ENCODE peak calls at places on chromosomes 4 and X, in ten cellular contexts. R is heart right ventricle, W is kidney, U is uterus, X is upper lobe of right lung, C is lung, N is ovary, M is lower lobe of right lung, J is ascending aorta, A is spleen. E is an unnamed sample.

GRCh38 chr4:42397635-42398447 is 553 bp downstream of the SHISA3 start:
- DNase-seq in R (peak; percentile 38), N (no peak), J (no peak), A (peak; percentile 77), U (no peak), C (no peak), W (peak; percentile 87), X (no peak), M (no peak), E (peak; percentile 61)

GRCh38 chr4:10083861-10084641 is 32.5 kb downstream of the WDR1 start:
- DNase-seq in R (no peak), C (no peak), X (peak; percentile 62), U (peak; percentile 19), A (peak; percentile 72), W (peak; percentile 66), M (peak; percentile 44), J (no peak), N (no peak), E (peak; percentile 87)

GRCh38 chr4:7398104-7398423 is 36.7 kb downstream of the PSAPL1 start:
- DNase-seq in R (peak; percentile 52), X (peak; percentile 89), A (peak; percentile 37), W (no peak), N (peak; percentile 26), J (no peak), U (no peak), C (peak; percentile 83), M (peak; percentile 89), E (no peak)

GRCh38 chr4:55032179-55032578 is 93.2 kb downstream of the KDR start:
- DNase-seq in C (no peak), R (no peak), J (no peak), W (no peak), A (no peak), N (no peak), X (no peak), U (no peak), M (no peak), E (no peak)

GRCh38 chr4:109998867-109999303 is 86.2 kb downstream of the EGF start:
- DNase-seq in X (no peak), J (no peak), A (no peak), N (no peak), U (no peak), W (no peak), C (no peak), M (no peak), R (no peak), E (no peak)

GRCh38 chr4:112086036-112086434 is 59.2 kb upstream of the FAM241A start:
- DNase-seq in W (no peak), R (no peak), U (no peak), X (no peak), N (no peak), A (no peak), J (no peak), C (no peak), M (no peak), E (no peak)

GRCh38 chrX:152428596-152428995 is 22.5 kb downstream of the GABRA3 start:
- DNase-seq in M (no peak), J (no peak), X (no peak), C (no peak), R (no peak), W (no peak), N (no peak), U (no peak), A (no peak), E (no peak)

GRCh38 chr4:168636040-168636439 is 139.2 kb downstream of the PALLD start:
- DNase-seq in R (no peak), M (no peak), W (no peak), A (no peak), N (no peak), U (no peak), C (no peak), X (no peak), J (no peak), E (no peak)

GRCh38 chr4:54065282-54066087 is 1.1 kb upstream of the CHIC2 start:
- DNase-seq in U (no peak), R (no peak), C (no peak), W (no peak), N (no peak), J (no peak), X (no peak), A (no peak), M (no peak), E (no peak)

GRCh38 chr4:142474398-142475087 is 371.6 kb downstream of the INPP4B start:
- DNase-seq in U (no peak), W (no peak), X (no peak), M (no peak), A (no peak), R (no peak), C (no peak), N (no peak), J (no peak), E (no peak)

GRCh38 chr4:102324725-102325124 is 20.6 kb downstream of the SLC39A8 start:
- DNase-seq in J (no peak), M (no peak), W (no peak), N (no peak), U (no peak), A (no peak), C (no peak), R (no peak), X (no peak), E (no peak)

GRCh38 chr4:179803857-179804256 is 2361.6 kb upstream of the AGA start:
- DNase-seq in W (no peak), R (no peak), J (no peak), M (no peak), C (no peak), U (no peak), X (no peak), A (no peak), N (no peak), E (no peak)

GRCh38 chr4:91590242-91590641 is 713.5 kb upstream of the GRID2 start:
- DNase-seq in R (no peak), C (no peak), M (no peak), U (no peak), N (no peak), J (no peak), W (no peak), X (no peak), A (no peak), E (no peak)

DNA sequence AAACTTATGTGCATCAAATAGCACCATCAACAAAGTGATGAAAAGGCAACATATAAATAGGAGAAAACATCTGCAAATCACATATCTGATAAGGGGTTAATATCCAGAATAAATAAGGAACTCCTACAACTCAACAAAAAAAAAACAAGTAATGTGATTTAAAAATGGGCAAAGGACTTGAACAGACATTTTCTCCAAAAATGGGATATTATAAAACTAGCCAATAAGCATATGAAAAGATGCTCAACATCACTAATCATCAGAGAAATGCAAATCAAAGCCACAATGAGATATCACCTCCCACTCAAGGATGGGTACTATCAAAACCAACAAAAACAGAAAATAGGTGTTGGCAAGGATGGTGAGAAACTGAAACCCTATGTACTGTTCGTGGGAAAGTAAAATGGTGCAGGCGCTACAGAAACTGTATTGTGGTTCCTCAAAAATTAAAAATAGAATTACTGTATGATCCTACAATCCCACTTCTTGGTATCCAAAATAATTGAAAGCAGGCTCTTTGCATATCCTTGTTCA is 2.4 kb downstream of the DNAJB14 start:
- DNase-seq in C (no peak), X (no peak), J (no peak), A (no peak), M (no peak), U (no peak), R (no peak), W (no peak), N (no peak), E (no peak)
- H3K4me1 ChIP-seq in C (peaks cover 3% of the 10 kb centered on the region), X (peaks cover 43% of the 10 kb centered on the region), J (no peaks in the 10 kb centered on the region), A (peaks cover 50% of the 10 kb centered on the region), M (peaks cover 62% of the 10 kb centered on the region), U (no peaks in the 10 kb centered on the region), R (no peaks in the 10 kb centered on the region), W (peaks cover 24% of the 10 kb centered on the region), N (peaks cover 3% of the 10 kb centered on the region), E (peaks cover 27% of the 10 kb centered on the region)

GRCh38 chrX:49103637-49104036 is 19.9 kb downstream of the GPKOW start:
- DNase-seq in W (no peak), J (no peak), A (no peak), U (no peak), R (no peak), M (no peak), N (no peak), C (no peak), X (no peak), E (no peak)

GRCh38 chrX:49102221-49102620 is 21.3 kb downstream of the GPKOW start:
- DNase-seq in M (no peak), U (no peak), J (no peak), A (no peak), R (no peak), W (no peak), N (no peak), C (no peak), X (no peak), E (no peak)

GRCh38 chrX:49100704-49101628 is 21.3 kb upstream of the WDR45 start:
- DNase-seq in A (peak; percentile 94), R (peak; percentile 90), M (peak; percentile 93), N (peak; percentile 84), J (peak; percentile 64), W (peak; percentile 95), X (peak; percentile 94), C (peak; percentile 92), U (peak; percentile 91), E (peak; percentile 91)

GRCh38 chrX:49106296-49106695 is 17.2 kb downstream of the GPKOW start:
- DNase-seq in W (no peak), N (no peak), X (no peak), M (no peak), A (no peak), U (no peak), C (no peak), R (no peak), J (no peak), E (no peak)

GRCh38 chrX:49101629-49101984 is 21.9 kb upstream of the WDR45 start:
- DNase-seq in N (no peak), M (no peak), A (no peak), X (no peak), J (no peak), U (no peak), W (no peak), R (no peak), C (no peak), E (no peak)
- TF ChIP-seq CTCF in N (no peak), M (no peak), A (no peak), X (no peak), J (no peak), U (no peak), W (no peak), R (no peak), C (no peak), E (no peak)

GRCh38 chr4:5747746-5748365 is 36.9 kb downstream of the EVC start:
- DNase-seq in R (no peak), M (no peak), N (no peak), X (peak; percentile 5), A (no peak), W (no peak), U (peak; percentile 67), J (peak; percentile 59), C (no peak), E (no peak)
- H3K36me3 ChIP-seq in R (no peaks in the 10 kb centered on the region), M (peaks cover 59% of the 10 kb centered on the region), N (no peaks in the 10 kb centered on the region), X (peaks cover 12% of the 10 kb centered on the region), A (no peaks in the 10 kb centered on the region), W (peaks cover 50% of the 10 kb centered on the region), U (no peaks in the 10 kb centered on the region), J (peaks cover 12% of the 10 kb centered on the region), C (no peaks in the 10 kb centered on the region), E (peaks cover 12% of the 10 kb centered on the region)

DNA sequence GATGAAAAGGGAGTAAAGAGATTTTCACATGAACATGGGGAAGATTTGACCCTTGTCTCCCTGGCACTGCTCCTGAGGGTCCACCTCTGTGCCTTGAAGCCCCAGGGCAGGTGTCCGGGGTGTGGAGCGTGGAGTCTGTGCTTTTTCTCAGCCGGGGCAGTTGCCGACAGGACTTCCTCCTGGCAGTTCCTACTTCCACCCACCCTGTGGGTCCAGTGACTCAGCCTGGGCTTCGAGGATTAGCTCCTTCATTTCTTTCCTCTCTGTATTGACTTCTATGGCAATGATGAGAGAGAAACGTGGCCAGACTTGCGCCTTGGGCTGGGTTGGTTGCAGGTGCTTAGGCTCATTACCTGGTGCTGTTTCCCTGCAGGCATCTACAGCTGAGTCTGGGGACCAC is 35.9 kb upstream of the CLCN4 start:
- DNase-seq in M (no peak), C (no peak), U (no peak), A (no peak), N (no peak), J (no peak), R (no peak), X (no peak), W (no peak), E (no peak)
- H3K4me1 ChIP-seq in M (peaks cover 24% of the 10 kb centered on the region), C (peaks cover 2% of the 10 kb centered on the region), U (no peaks in the 10 kb centered on the region), A (peaks cover 9% of the 10 kb centered on the region), N (no peaks in the 10 kb centered on the region), J (peaks cover 2% of the 10 kb centered on the region), R (no peaks in the 10 kb centered on the region), X (peaks cover 3% of the 10 kb centered on the region), W (no peaks in the 10 kb centered on the region), E (no peaks in the 10 kb centered on the region)